ENCODE peak calls at places on chromosomes 4 and X, in nine cellular contexts. K is stimulated activated CD4-positive, alpha-beta T cell treated with anti-CD3 and anti-CD28 coated beads, Interleukin-1b, Interleukin-23, amount 100 ng/mL, for 1 hour; T is D341Med; X is AG09309; O is coronary artery; E is hippocampal formation; V is Calu3; W is GM23248; B is HS-5. S is an unnamed sample.

GRCh38 chr4:12439633-12440305 is 1011.1 kb upstream of the HS3ST1 start:
- DNase-seq in K (no peak), T (no peak), X (no peak), O (no peak), E (no peak), V (no peak), W (no peak), B (no peak), S (no peak)

GRCh38 chr4:98653006-98653405 is 5.4 kb downstream of the TSPAN5 start:
- DNase-seq in K (no peak), T (no peak), X (peak), O (no peak), E (no peak), V (no peak), W (peak), B (no peak), S (no peak)

GRCh38 chr4:1210241-1210841 is 38.0 kb upstream of the SPON2 start:
- DNase-seq in K (no peak), T (no peak), X (no peak), O (no peak), E (no peak), V (no peak), W (no peak), B (no peak), S (no peak)

GRCh38 chr4:24642941-24643628 is 58.7 kb upstream of the DHX15 start:
- DNase-seq in K (no peak), T (no peak), X (peak), O (no peak), E (no peak), V (peak), W (peak), B (peak), S (no peak)

GRCh38 chr4:14434483-14434882 is 567.8 kb upstream of the CPEB2 start:
- DNase-seq in K (no peak), T (no peak), X (no peak), O (no peak), E (no peak), V (no peak), W (no peak), B (no peak), S (no peak)

GRCh38 chr4:4810365-4810764 is 49.1 kb upstream of the MSX1 start:
- DNase-seq in K (no peak), T (no peak), X (no peak), O (no peak), E (peak), V (no peak), W (no peak), B (no peak), S (peak)

GRCh38 chrX:74421181-74422028 is at the start of gene SLC16A2:
- DNase-seq in K (no peak), T (peak), X (peak), O (peak), E (peak), V (peak), W (peak), B (no peak), S (peak)

GRCh38 chr4:107740381-107740780 is 20.3 kb upstream of the PAPSS1 start:
- DNase-seq in K (no peak), T (no peak), X (no peak), O (no peak), E (no peak), V (no peak), W (no peak), B (no peak), S (no peak)

GRCh38 chr4:24210332-24210902 is 320.6 kb upstream of the PPARGC1A start:
- DNase-seq in K (no peak), T (no peak), X (peak), O (peak), E (no peak), V (no peak), W (peak), B (peak), S (no peak)

GRCh38 chr4:141464366-141464765 is 172.0 kb upstream of the IL15 start:
- DNase-seq in K (no peak), T (no peak), X (no peak), O (no peak), E (no peak), V (no peak), W (no peak), B (no peak), S (no peak)

GRCh38 chr4:17981063-17981462 is 40.5 kb downstream of the LCORL start:
- DNase-seq in K (no peak), T (no peak), X (no peak), O (no peak), E (no peak), V (no peak), W (peak), B (no peak), S (no peak)

GRCh38 chr4:159677521-159677920 is 574.6 kb downstream of the RAPGEF2 start:
- DNase-seq in K (no peak), T (no peak), X (no peak), O (no peak), E (no peak), V (no peak), W (no peak), B (no peak), S (no peak)

GRCh38 chr4:83964996-83965541 is 429.2 kb downstream of the GPAT3 start:
- DNase-seq in K (no peak), T (no peak), X (peak), O (no peak), E (no peak), V (no peak), W (peak), B (no peak), S (no peak)